ENCODE peak calls at places on chromosomes 6 and 20, in five cellular contexts. R is uterus, X is IMR-90, W is GM12891, G is esophagus squamous epithelium. M is an unnamed sample.

GRCh38 chr6:7224726-7225125 is 88.3 kb downstream of the SSR1 start:
- DNase-seq in X (no peak), R (no peak), W (no peak), G (no peak), M (no peak)

GRCh38 chr6:65760285-65760684 is 53.3 kb upstream of the EYS start:
- DNase-seq in R (no peak), W (no peak), G (no peak), X (peak; percentile 0), M (peak; percentile 30)

GRCh38 chr6:36697481-36697903 is at the start of gene RAB44:
- DNase-seq in R (no peak), X (no peak), G (no peak), W (no peak), M (no peak)

GRCh38 chr20:47701612-47702011 is 83.7 kb downstream of the SULF2 start:
- DNase-seq in G (no peak), W (no peak), X (no peak), R (no peak), M (no peak)

GRCh38 chr6:82322386-82322785 is 41.2 kb upstream of the TPBG start:
- DNase-seq in R (no peak), G (no peak), X (no peak), W (no peak), M (no peak)

GRCh38 chr6:11614534-11615213 is 77.1 kb downstream of the TMEM170B start:
- DNase-seq in X (no peak), R (no peak), G (no peak), W (no peak), M (no peak)

GRCh38 chr6:149373511-149373910 is 26.6 kb upstream of the SUMO4 start:
- DNase-seq in X (no peak), R (no peak), W (no peak), G (no peak), M (no peak)

GRCh38 chr6:166713608-166714510 is 86.8 kb upstream of the RPS6KA2 start:
- DNase-seq in R (no peak), G (no peak), W (no peak), X (no peak), M (no peak)

GRCh38 chr6:140441256-140441655 is 1066.8 kb upstream of the CITED2 start:
- DNase-seq in R (peak; percentile 51), X (peak; percentile 63), W (no peak), G (no peak), M (no peak)

GRCh38 chr20:10178727-10179313 is 39.8 kb upstream of the SNAP25 start:
- DNase-seq in W (no peak), G (no peak), R (no peak), X (peak; percentile 55), M (no peak)

GRCh38 chr6:118263929-118264486 is 284.1 kb upstream of the PLN start:
- DNase-seq in W (no peak), G (no peak), X (peak; percentile 1), R (no peak), M (no peak)

GRCh38 chr20:17525650-17526049 is 5.5 kb downstream of the BFSP1 start:
- DNase-seq in W (no peak), X (no peak), G (no peak), R (no peak), M (no peak)

GRCh38 chr6:17341117-17341805 is 52.1 kb upstream of the CAP2 start:
- DNase-seq in X (no peak), G (no peak), W (no peak), R (no peak), M (no peak)

GRCh38 chr20:62239278-62239879 is 1.1 kb downstream of the OSBPL2 start:
- DNase-seq in R (no peak), W (no peak), X (no peak), G (no peak), M (no peak)

GRCh38 chr20:41179961-41180360 is 42.6 kb downstream of the PLCG1 start:
- DNase-seq in G (no peak), R (no peak), W (no peak), X (no peak), M (no peak)

GRCh38 chr6:166313255-166314070 is 5.3 kb upstream of the PRR18 start:
- DNase-seq in X (peak; percentile 45), R (no peak), W (peak; percentile 56), G (no peak), M (peak; percentile 39)

GRCh38 chr20:37850724-37851123 is 52.2 kb upstream of the VSTM2L start:
- DNase-seq in X (peak; percentile 32), W (no peak), R (no peak), G (no peak), M (no peak)

GRCh38 chr20:57698191-57698866 is 11.5 kb downstream of the PMEPA1 start:
- DNase-seq in R (peak; percentile 68), W (no peak), X (peak; percentile 98), G (no peak), M (peak; percentile 94)

GRCh38 chr6:44285552-44286284 is 15.5 kb downstream of the TMEM151B start:
- DNase-seq in X (peak; percentile 35), W (no peak), R (no peak), G (no peak), M (no peak)

GRCh38 chr20:15846446-15846845 is 726.8 kb downstream of the KIF16B start:
- DNase-seq in W (no peak), R (no peak), X (no peak), G (no peak), M (no peak)

GRCh38 chr6:165704001-165704748 is 41.1 kb upstream of the PDE10A start:
- DNase-seq in X (peak; percentile 84), R (no peak), W (no peak), G (no peak), M (no peak)

GRCh38 chr20:10673176-10673830 is 496 bp downstream of the JAG1 start:
- DNase-seq in X (no peak), R (peak; percentile 40), W (no peak), G (no peak), M (peak; percentile 29)

GRCh38 chr20:34213213-34213612 is 28.0 kb upstream of the ASIP start:
- DNase-seq in G (no peak), X (no peak), W (no peak), R (no peak), M (no peak)

GRCh38 chr20:34211591-34211990 is 29.6 kb upstream of the ASIP start:
- DNase-seq in X (no peak), G (no peak), R (no peak), W (no peak), M (no peak)

GRCh38 chr20:34216382-34216742 is 24.9 kb upstream of the ASIP start:
- DNase-seq in X (no peak), R (no peak), W (no peak), G (no peak), M (no peak)

GRCh38 chr20:34220581-34220980 is 20.6 kb upstream of the ASIP start:
- DNase-seq in G (no peak), R (no peak), W (no peak), X (peak; percentile 28), M (no peak)

GRCh38 chr20:34215711-34216381 is 25.4 kb upstream of the ASIP start:
- DNase-seq in W (peak; percentile 25), X (peak; percentile 67), R (peak; percentile 51), G (no peak), M (peak; percentile 67)
- TF ChIP-seq POLR2A in W (no peak), X (no peak), R (peak; percentile 30), G (peak; percentile 28), M (peak; percentile 32)

DNA sequence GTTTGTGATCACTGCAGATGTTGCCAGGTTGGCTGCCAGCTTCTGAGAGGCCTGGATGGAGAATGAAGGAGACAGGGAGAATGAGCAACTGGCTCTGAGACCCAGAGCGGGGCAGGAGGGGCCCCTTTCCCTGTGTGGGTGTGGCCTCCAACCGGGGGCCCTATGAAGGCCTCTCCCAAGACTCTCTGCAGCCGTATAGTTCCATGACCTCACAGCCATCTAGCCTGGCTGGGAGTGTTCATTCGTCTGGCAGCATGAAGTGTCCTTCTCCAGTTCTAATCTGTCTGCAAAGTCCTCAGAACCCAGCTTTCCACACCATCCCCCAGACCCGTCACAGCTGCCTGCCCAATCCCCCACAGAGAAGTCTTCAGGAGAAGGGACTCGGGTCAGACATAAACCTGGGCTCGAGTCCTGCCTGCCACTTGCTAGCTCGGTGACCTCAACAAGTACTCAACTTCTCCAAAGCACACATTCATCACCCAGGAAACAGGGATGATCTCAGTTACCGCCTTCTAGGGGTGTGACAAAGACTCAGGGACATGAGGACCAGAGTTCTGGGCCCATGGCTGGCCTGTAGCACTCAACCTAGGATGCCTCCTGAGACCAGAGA is 122.6 kb downstream of the EDN3 start:
- DNase-seq in X (no peak), G (no peak), R (no peak), W (no peak), M (no peak)
- TF ChIP-seq POLR2A in X (no peak), G (no peak), R (no peak), W (no peak), M (no peak)

DNA sequence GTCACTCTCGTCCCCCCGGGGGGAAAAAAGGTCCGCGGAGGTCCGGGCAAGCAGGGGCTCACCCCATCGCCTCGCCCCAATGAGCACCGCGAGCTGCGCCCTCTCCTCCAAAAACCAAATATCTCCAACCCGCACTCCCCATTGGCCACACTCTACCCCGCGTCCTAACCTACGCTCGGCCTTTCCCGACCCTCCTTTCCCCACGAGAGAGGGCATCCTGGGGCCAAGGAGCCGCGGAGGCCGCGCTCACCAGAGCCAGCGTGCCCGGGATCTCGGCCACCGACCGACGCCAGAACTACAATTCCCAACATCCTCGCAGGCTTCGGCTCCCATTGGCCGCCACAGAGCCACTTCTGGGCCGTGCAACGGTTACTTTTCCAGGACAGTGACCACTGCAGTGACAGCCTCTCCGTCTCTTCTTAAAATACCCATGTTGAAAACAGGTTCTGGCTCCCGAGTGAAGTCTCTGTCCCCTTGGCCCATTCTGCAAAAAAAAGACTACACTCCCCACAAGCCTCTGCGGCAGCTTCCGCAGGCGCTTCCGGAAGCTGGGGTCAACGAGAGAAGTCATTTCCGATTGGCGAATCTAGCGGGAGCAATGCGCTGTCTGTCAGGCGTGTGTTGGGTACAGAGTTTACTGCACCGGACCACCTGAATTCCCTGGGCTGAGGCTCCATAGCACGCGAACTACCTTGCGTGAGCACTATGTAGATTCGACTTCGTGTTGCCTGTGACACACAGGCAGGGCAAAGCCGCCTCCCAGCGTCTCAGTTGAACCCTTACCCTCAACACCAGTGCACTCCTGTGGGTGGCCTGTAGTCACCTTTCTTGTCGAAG is at the start of gene ZNF343:
- DNase-seq in R (peak; percentile 81), W (peak; percentile 79), X (peak; percentile 77), G (peak; percentile 34), M (peak; percentile 76)
- TF ChIP-seq POLR2A in R (peak; percentile 54), W (peak; percentile 55), X (no peak), G (no peak), M (peak; percentile 63)

GRCh38 chr6:121522265-121522664 is 86.8 kb downstream of the GJA1 start:
- DNase-seq in X (peak; percentile 96), R (peak; percentile 70), W (no peak), G (no peak), M (peak; percentile 15)
- TF ChIP-seq POLR2A in X (no peak), R (no peak), W (no peak), G (no peak), M (no peak)

GRCh38 chr20:52490715-52491430 is 299.3 kb upstream of the ZFP64 start:
- DNase-seq in G (no peak), R (no peak), W (no peak), X (peak; percentile 98), M (peak; percentile 4)
- TF ChIP-seq POLR2A in G (no peak), R (no peak), W (no peak), X (no peak), M (no peak)

M was measured in H54.